ENCODE peak calls at places on chromosomes 12 and 14, in seven cellular contexts. One of them, this sample, is unnamed.

GRCh38 chr12:50579757-50580267 is 75.0 kb downstream of the DIP2B start:
- DNase-seq in body of pancreas: peak
- DNase-seq in IMR-90: peak
- DNase-seq in stomach: no peak
- DNase-seq in sigmoid colon: no peak
- DNase-seq in gastrocnemius medialis: no peak
- DNase-seq in right lobe of liver: no peak
- DNase-seq in this sample: no peak

GRCh38 chr12:113762849-113763816 is 203.0 kb downstream of the RBM19 start:
- DNase-seq in body of pancreas: no peak
- DNase-seq in IMR-90: no peak
- DNase-seq in stomach: no peak
- DNase-seq in sigmoid colon: no peak
- DNase-seq in gastrocnemius medialis: no peak
- DNase-seq in right lobe of liver: no peak
- DNase-seq in this sample: no peak

GRCh38 chr14:101359221-101360044 is 201.9 kb upstream of the DIO3 start:
- DNase-seq in body of pancreas: peak
- DNase-seq in IMR-90: no peak
- DNase-seq in stomach: no peak
- DNase-seq in sigmoid colon: peak
- DNase-seq in gastrocnemius medialis: peak
- DNase-seq in right lobe of liver: no peak
- DNase-seq in this sample: no peak

GRCh38 chr14:105389534-105389933 is 8.8 kb upstream of the TEX22 start:
- DNase-seq in body of pancreas: no peak
- DNase-seq in IMR-90: no peak
- DNase-seq in stomach: no peak
- DNase-seq in sigmoid colon: no peak
- DNase-seq in gastrocnemius medialis: no peak
- DNase-seq in right lobe of liver: no peak
- DNase-seq in this sample: no peak

GRCh38 chr12:123149828-123150272 is 1.0 kb downstream of the PITPNM2 start:
- DNase-seq in body of pancreas: no peak
- DNase-seq in IMR-90: no peak
- DNase-seq in stomach: no peak
- DNase-seq in sigmoid colon: no peak
- DNase-seq in gastrocnemius medialis: no peak
- DNase-seq in right lobe of liver: no peak
- DNase-seq in this sample: no peak

GRCh38 chr12:47935196-47935595 is 28.2 kb upstream of the TMEM106C start:
- DNase-seq in body of pancreas: peak
- DNase-seq in IMR-90: peak
- DNase-seq in stomach: peak
- DNase-seq in sigmoid colon: peak
- DNase-seq in gastrocnemius medialis: peak
- DNase-seq in right lobe of liver: no peak
- DNase-seq in this sample: no peak

GRCh38 chr14:64442300-64442988 is 22.9 kb upstream of the AKAP5 start:
- DNase-seq in body of pancreas: no peak
- DNase-seq in IMR-90: no peak
- DNase-seq in stomach: no peak
- DNase-seq in sigmoid colon: no peak
- DNase-seq in gastrocnemius medialis: no peak
- DNase-seq in right lobe of liver: no peak
- DNase-seq in this sample: no peak

GRCh38 chr12:21541773-21542172 is 15.7 kb downstream of the SPX start:
- DNase-seq in body of pancreas: no peak
- DNase-seq in IMR-90: no peak
- DNase-seq in stomach: no peak
- DNase-seq in sigmoid colon: no peak
- DNase-seq in gastrocnemius medialis: no peak
- DNase-seq in right lobe of liver: no peak
- DNase-seq in this sample: no peak

GRCh38 chr14:22641851-22642250 is 2.3 kb downstream of the OR6J1 start:
- DNase-seq in body of pancreas: no peak
- DNase-seq in IMR-90: no peak
- DNase-seq in stomach: no peak
- DNase-seq in sigmoid colon: no peak
- DNase-seq in gastrocnemius medialis: no peak
- DNase-seq in right lobe of liver: no peak
- DNase-seq in this sample: no peak

GRCh38 chr14:69997849-69998248 is 118.6 kb downstream of the SMOC1 start:
- DNase-seq in body of pancreas: peak
- DNase-seq in IMR-90: peak
- DNase-seq in stomach: peak
- DNase-seq in sigmoid colon: no peak
- DNase-seq in gastrocnemius medialis: no peak
- DNase-seq in right lobe of liver: peak
- DNase-seq in this sample: peak

GRCh38 chr12:51049525-51049924 is 1.4 kb downstream of the LETMD1 start:
- DNase-seq in body of pancreas: no peak
- DNase-seq in IMR-90: no peak
- DNase-seq in stomach: no peak
- DNase-seq in sigmoid colon: no peak
- DNase-seq in gastrocnemius medialis: no peak
- DNase-seq in right lobe of liver: no peak
- DNase-seq in this sample: no peak

GRCh38 chr14:75439989-75440388 is 12.2 kb downstream of the JDP2 start:
- DNase-seq in body of pancreas: no peak
- DNase-seq in IMR-90: no peak
- DNase-seq in stomach: no peak
- DNase-seq in sigmoid colon: no peak
- DNase-seq in gastrocnemius medialis: no peak
- DNase-seq in right lobe of liver: no peak
- DNase-seq in this sample: no peak

GRCh38 chr14:92922883-92923743 is at the start of gene CHGA:
- DNase-seq in body of pancreas: peak
- DNase-seq in IMR-90: peak
- DNase-seq in stomach: peak
- DNase-seq in sigmoid colon: no peak
- DNase-seq in gastrocnemius medialis: no peak
- DNase-seq in right lobe of liver: no peak
- DNase-seq in this sample: no peak

GRCh38 chr12:6852651-6853354 is 853 bp downstream of the USP5 start:
- DNase-seq in body of pancreas: peak
- DNase-seq in IMR-90: peak
- DNase-seq in stomach: peak
- DNase-seq in sigmoid colon: peak
- DNase-seq in gastrocnemius medialis: no peak
- DNase-seq in right lobe of liver: no peak
- DNase-seq in this sample: no peak

GRCh38 chr14:86790408-86791364 is 1202.3 kb downstream of the GALC start:
- DNase-seq in body of pancreas: no peak
- DNase-seq in IMR-90: no peak
- DNase-seq in stomach: no peak
- DNase-seq in sigmoid colon: no peak
- DNase-seq in gastrocnemius medialis: no peak
- DNase-seq in right lobe of liver: no peak
- DNase-seq in this sample: no peak

GRCh38 chr12:132194056-132194455 is 49.8 kb downstream of the NOC4L start:
- DNase-seq in body of pancreas: no peak
- DNase-seq in IMR-90: no peak
- DNase-seq in stomach: no peak
- DNase-seq in sigmoid colon: no peak
- DNase-seq in gastrocnemius medialis: no peak
- DNase-seq in right lobe of liver: no peak
- DNase-seq in this sample: no peak

GRCh38 chr12:49615725-49616124 is 7.6 kb upstream of the PRPF40B start:
- DNase-seq in body of pancreas: no peak
- DNase-seq in IMR-90: peak
- DNase-seq in stomach: no peak
- DNase-seq in sigmoid colon: no peak
- DNase-seq in gastrocnemius medialis: no peak
- DNase-seq in right lobe of liver: no peak
- DNase-seq in this sample: no peak

GRCh38 chr14:31968107-31968810 is 108.8 kb upstream of the ARHGAP5 start:
- DNase-seq in body of pancreas: no peak
- DNase-seq in IMR-90: peak
- DNase-seq in stomach: no peak
- DNase-seq in sigmoid colon: no peak
- DNase-seq in gastrocnemius medialis: no peak
- DNase-seq in right lobe of liver: no peak
- DNase-seq in this sample: peak

GRCh38 chr12:69821032-69821431 is 4.0 kb upstream of the MYRFL start:
- DNase-seq in body of pancreas: no peak
- DNase-seq in IMR-90: no peak
- DNase-seq in stomach: no peak
- DNase-seq in sigmoid colon: no peak
- DNase-seq in gastrocnemius medialis: no peak
- DNase-seq in right lobe of liver: no peak
- DNase-seq in this sample: no peak

GRCh38 chr12:95739561-95740313 is 50.8 kb downstream of the NTN4 start:
- DNase-seq in body of pancreas: peak
- DNase-seq in IMR-90: no peak
- DNase-seq in stomach: no peak
- DNase-seq in sigmoid colon: no peak
- DNase-seq in gastrocnemius medialis: peak
- DNase-seq in right lobe of liver: no peak
- DNase-seq in this sample: peak

GRCh38 chr14:90093942-90094595 is 32.3 kb downstream of the KCNK13 start:
- DNase-seq in body of pancreas: no peak
- DNase-seq in IMR-90: no peak
- DNase-seq in stomach: no peak
- DNase-seq in sigmoid colon: no peak
- DNase-seq in gastrocnemius medialis: no peak
- DNase-seq in right lobe of liver: no peak
- DNase-seq in this sample: no peak

GRCh38 chr12:65100140-65100539 is 21.0 kb downstream of the WIF1 start:
- DNase-seq in body of pancreas: no peak
- DNase-seq in IMR-90: no peak
- DNase-seq in stomach: no peak
- DNase-seq in sigmoid colon: no peak
- DNase-seq in gastrocnemius medialis: no peak
- DNase-seq in right lobe of liver: no peak
- DNase-seq in this sample: no peak

GRCh38 chr14:92540472-92541048 is 27.0 kb downstream of the RIN3 start:
- DNase-seq in body of pancreas: peak
- DNase-seq in IMR-90: peak
- DNase-seq in stomach: peak
- DNase-seq in sigmoid colon: peak
- DNase-seq in gastrocnemius medialis: peak
- DNase-seq in right lobe of liver: peak
- DNase-seq in this sample: peak

GRCh38 chr12:80708535-80709328 is 1.3 kb downstream of the MYF6 start:
- DNase-seq in body of pancreas: no peak
- DNase-seq in IMR-90: no peak
- DNase-seq in stomach: no peak
- DNase-seq in sigmoid colon: no peak
- DNase-seq in gastrocnemius medialis: no peak
- DNase-seq in right lobe of liver: no peak
- DNase-seq in this sample: no peak

GRCh38 chr12:176321-177181 is 37.4 kb downstream of the SLC6A12 start:
- DNase-seq in body of pancreas: peak
- DNase-seq in IMR-90: peak
- DNase-seq in stomach: peak
- DNase-seq in sigmoid colon: no peak
- DNase-seq in gastrocnemius medialis: no peak
- DNase-seq in right lobe of liver: peak
- DNase-seq in this sample: no peak
- TF ChIP-seq POLR2A in body of pancreas: no peak
- TF ChIP-seq POLR2A in IMR-90: no peak
- TF ChIP-seq POLR2A in stomach: no peak
- TF ChIP-seq POLR2A in sigmoid colon: no peak
- TF ChIP-seq POLR2A in gastrocnemius medialis: no peak
- TF ChIP-seq POLR2A in right lobe of liver: no peak
- TF ChIP-seq POLR2A in this sample: no peak

DNA sequence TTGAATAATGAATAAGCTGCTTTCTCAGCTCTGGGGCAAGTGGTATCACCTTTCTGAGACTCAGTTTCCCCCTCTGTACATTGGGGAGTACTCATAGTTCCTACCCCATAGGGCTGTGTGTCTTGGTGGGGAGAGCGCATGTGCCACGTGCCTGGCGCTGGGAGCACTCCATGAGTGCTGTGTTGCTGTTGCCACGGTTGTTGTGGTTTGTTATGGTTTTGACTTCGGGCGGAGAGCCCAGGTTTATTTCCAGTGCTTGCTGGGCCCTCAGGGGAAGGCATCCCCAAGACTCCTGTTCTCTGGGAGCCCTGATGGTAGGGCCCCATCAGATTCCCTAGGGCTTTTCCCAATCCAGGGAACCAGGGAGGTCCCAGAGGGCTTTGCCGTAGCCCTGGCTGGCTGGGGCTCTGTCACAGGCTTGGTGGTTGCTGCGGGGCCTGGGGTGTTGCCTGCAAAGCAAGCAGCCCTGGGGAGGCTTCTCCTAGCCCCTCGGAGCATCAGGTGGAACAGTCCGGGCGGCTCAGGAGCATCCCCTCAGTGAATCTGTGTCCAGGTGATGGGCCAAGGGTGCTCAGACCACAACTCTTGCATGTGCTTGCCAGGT is 18.6 kb downstream of the SH2B3 start:
- DNase-seq in body of pancreas: no peak
- DNase-seq in IMR-90: no peak
- DNase-seq in stomach: no peak
- DNase-seq in sigmoid colon: no peak
- DNase-seq in gastrocnemius medialis: no peak
- DNase-seq in right lobe of liver: no peak
- DNase-seq in this sample: no peak
- H3K27ac ChIP-seq in body of pancreas: no peak
- H3K27ac ChIP-seq in IMR-90: no peak
- H3K27ac ChIP-seq in stomach: no peak
- H3K27ac ChIP-seq in sigmoid colon: no peak
- H3K27ac ChIP-seq in gastrocnemius medialis: no peak
- H3K27ac ChIP-seq in right lobe of liver: peak
- H3K27ac ChIP-seq in this sample: no peak

GRCh38 chr12:128069359-128069997 is 197.5 kb upstream of the TMEM132C start:
- DNase-seq in body of pancreas: peak
- DNase-seq in IMR-90: peak
- DNase-seq in stomach: no peak
- DNase-seq in sigmoid colon: no peak
- DNase-seq in gastrocnemius medialis: no peak
- DNase-seq in right lobe of liver: no peak
- DNase-seq in this sample: no peak
- TF ChIP-seq POLR2A in body of pancreas: no peak
- TF ChIP-seq POLR2A in IMR-90: no peak
- TF ChIP-seq POLR2A in stomach: no peak
- TF ChIP-seq POLR2A in sigmoid colon: no peak
- TF ChIP-seq POLR2A in gastrocnemius medialis: no peak
- TF ChIP-seq POLR2A in right lobe of liver: no peak
- TF ChIP-seq POLR2A in this sample: no peak

GRCh38 chr12:52912711-52913423 is 8.0 kb upstream of the KRT8 start:
- DNase-seq in body of pancreas: peak
- DNase-seq in IMR-90: no peak
- DNase-seq in stomach: peak
- DNase-seq in sigmoid colon: no peak
- DNase-seq in gastrocnemius medialis: no peak
- DNase-seq in right lobe of liver: no peak
- DNase-seq in this sample: no peak

GRCh38 chr12:52909256-52909655 is 4.4 kb upstream of the KRT8 start:
- DNase-seq in body of pancreas: no peak
- DNase-seq in IMR-90: no peak
- DNase-seq in stomach: no peak
- DNase-seq in sigmoid colon: no peak
- DNase-seq in gastrocnemius medialis: no peak
- DNase-seq in right lobe of liver: no peak
- DNase-seq in this sample: no peak

GRCh38 chr12:52913424-52913821 is 8.5 kb upstream of the KRT8 start:
- DNase-seq in body of pancreas: peak
- DNase-seq in IMR-90: no peak
- DNase-seq in stomach: peak
- DNase-seq in sigmoid colon: no peak
- DNase-seq in gastrocnemius medialis: no peak
- DNase-seq in right lobe of liver: no peak
- DNase-seq in this sample: no peak

GRCh38 chr12:52909796-52910195 is 4.9 kb upstream of the KRT8 start:
- DNase-seq in body of pancreas: no peak
- DNase-seq in IMR-90: no peak
- DNase-seq in stomach: no peak
- DNase-seq in sigmoid colon: no peak
- DNase-seq in gastrocnemius medialis: no peak
- DNase-seq in right lobe of liver: no peak
- DNase-seq in this sample: no peak

GRCh38 chr12:52910248-52910883 is 5.5 kb upstream of the KRT8 start:
- DNase-seq in body of pancreas: no peak
- DNase-seq in IMR-90: no peak
- DNase-seq in stomach: no peak
- DNase-seq in sigmoid colon: no peak
- DNase-seq in gastrocnemius medialis: no peak
- DNase-seq in right lobe of liver: no peak
- DNase-seq in this sample: no peak
- H3K27ac ChIP-seq in body of pancreas: no peak
- H3K27ac ChIP-seq in IMR-90: no peak
- H3K27ac ChIP-seq in stomach: no peak
- H3K27ac ChIP-seq in sigmoid colon: no peak
- H3K27ac ChIP-seq in gastrocnemius medialis: no peak
- H3K27ac ChIP-seq in right lobe of liver: no peak
- H3K27ac ChIP-seq in this sample: peak

This sample was measured in breast epithelium.